ENCODE peak calls at places on chromosomes 6 and 20, in eight cellular contexts. One of them, this sample, is unnamed.
A peak's percentile ranks its signal among the peaks of the same experiment; 100 is the strongest.

GRCh38 chr6:119501798-119502483 is 152.4 kb upstream of the MAN1A1 start:
- DNase-seq in foreskin fibroblast: no peak
- DNase-seq in heart left ventricle: no peak
- DNase-seq in progenitor cell of endocrine pancreas: no peak
- DNase-seq in RWPE1: no peak
- DNase-seq in GM10248: no peak
- DNase-seq in brain microvascular endothelial cell: no peak
- DNase-seq in upper lobe of right lung: no peak
- DNase-seq in this sample: no peak

GRCh38 chr6:135266675-135267074 is 85.6 kb downstream of the MYB start:
- DNase-seq in foreskin fibroblast: no peak
- DNase-seq in heart left ventricle: no peak
- DNase-seq in progenitor cell of endocrine pancreas: no peak
- DNase-seq in RWPE1: no peak
- DNase-seq in GM10248: no peak
- DNase-seq in brain microvascular endothelial cell: no peak
- DNase-seq in upper lobe of right lung: no peak
- DNase-seq in this sample: no peak

GRCh38 chr6:69422474-69422873 is 374.3 kb downstream of the LMBRD1 start:
- DNase-seq in foreskin fibroblast: no peak
- DNase-seq in heart left ventricle: no peak
- DNase-seq in progenitor cell of endocrine pancreas: no peak
- DNase-seq in RWPE1: no peak
- DNase-seq in GM10248: no peak
- DNase-seq in brain microvascular endothelial cell: no peak
- DNase-seq in upper lobe of right lung: no peak
- DNase-seq in this sample: no peak

GRCh38 chr6:137266032-137266586 is 46.9 kb upstream of the IFNGR1 start:
- DNase-seq in foreskin fibroblast: no peak
- DNase-seq in heart left ventricle: no peak
- DNase-seq in progenitor cell of endocrine pancreas: no peak
- DNase-seq in RWPE1: no peak
- DNase-seq in GM10248: no peak
- DNase-seq in brain microvascular endothelial cell: no peak
- DNase-seq in upper lobe of right lung: no peak
- DNase-seq in this sample: no peak

GRCh38 chr6:501891-502601 is 110.5 kb downstream of the IRF4 start:
- DNase-seq in foreskin fibroblast: no peak
- DNase-seq in heart left ventricle: no peak
- DNase-seq in progenitor cell of endocrine pancreas: no peak
- DNase-seq in RWPE1: no peak
- DNase-seq in GM10248: peak; percentile 62
- DNase-seq in brain microvascular endothelial cell: no peak
- DNase-seq in upper lobe of right lung: no peak
- DNase-seq in this sample: no peak

GRCh38 chr6:29762051-29762450 is 38.8 kb downstream of the HLA-F start:
- DNase-seq in foreskin fibroblast: peak; percentile 12
- DNase-seq in heart left ventricle: no peak
- DNase-seq in progenitor cell of endocrine pancreas: no peak
- DNase-seq in RWPE1: no peak
- DNase-seq in GM10248: no peak
- DNase-seq in brain microvascular endothelial cell: no peak
- DNase-seq in upper lobe of right lung: no peak
- DNase-seq in this sample: no peak

GRCh38 chr6:15818491-15818890 is 155.7 kb upstream of the DTNBP1 start:
- DNase-seq in foreskin fibroblast: no peak
- DNase-seq in heart left ventricle: no peak
- DNase-seq in progenitor cell of endocrine pancreas: no peak
- DNase-seq in RWPE1: no peak
- DNase-seq in GM10248: no peak
- DNase-seq in brain microvascular endothelial cell: no peak
- DNase-seq in upper lobe of right lung: no peak
- DNase-seq in this sample: no peak

GRCh38 chr6:150025201-150025917 is at the start of gene RAET1L:
- DNase-seq in foreskin fibroblast: peak; percentile 75
- DNase-seq in heart left ventricle: no peak
- DNase-seq in progenitor cell of endocrine pancreas: no peak
- DNase-seq in RWPE1: peak; percentile 91
- DNase-seq in GM10248: no peak
- DNase-seq in brain microvascular endothelial cell: peak; percentile 24
- DNase-seq in upper lobe of right lung: no peak
- DNase-seq in this sample: no peak

GRCh38 chr20:12110711-12111110 is 193.0 kb downstream of the BTBD3 start:
- DNase-seq in foreskin fibroblast: no peak
- DNase-seq in heart left ventricle: no peak
- DNase-seq in progenitor cell of endocrine pancreas: no peak
- DNase-seq in RWPE1: no peak
- DNase-seq in GM10248: no peak
- DNase-seq in brain microvascular endothelial cell: no peak
- DNase-seq in upper lobe of right lung: no peak
- DNase-seq in this sample: no peak

GRCh38 chr6:12605888-12606345 is 110.7 kb upstream of the PHACTR1 start:
- DNase-seq in foreskin fibroblast: peak; percentile 84
- DNase-seq in heart left ventricle: peak; percentile 37
- DNase-seq in progenitor cell of endocrine pancreas: peak; percentile 28
- DNase-seq in RWPE1: peak; percentile 60
- DNase-seq in GM10248: no peak
- DNase-seq in brain microvascular endothelial cell: peak; percentile 63
- DNase-seq in upper lobe of right lung: no peak
- DNase-seq in this sample: no peak

GRCh38 chr6:86657192-86657591 is 280.1 kb upstream of the HTR1E start:
- DNase-seq in foreskin fibroblast: no peak
- DNase-seq in heart left ventricle: no peak
- DNase-seq in progenitor cell of endocrine pancreas: no peak
- DNase-seq in RWPE1: no peak
- DNase-seq in GM10248: no peak
- DNase-seq in brain microvascular endothelial cell: no peak
- DNase-seq in upper lobe of right lung: no peak
- DNase-seq in this sample: no peak

GRCh38 chr6:11096109-11096508 is 2.5 kb downstream of the SMIM13 start:
- DNase-seq in foreskin fibroblast: peak; percentile 81
- DNase-seq in heart left ventricle: no peak
- DNase-seq in progenitor cell of endocrine pancreas: no peak
- DNase-seq in RWPE1: peak; percentile 63
- DNase-seq in GM10248: no peak
- DNase-seq in brain microvascular endothelial cell: peak; percentile 72
- DNase-seq in upper lobe of right lung: no peak
- DNase-seq in this sample: no peak

GRCh38 chr6:37693546-37694250 is 4.0 kb downstream of the MDGA1 start:
- DNase-seq in foreskin fibroblast: no peak
- DNase-seq in heart left ventricle: no peak
- DNase-seq in progenitor cell of endocrine pancreas: no peak
- DNase-seq in RWPE1: no peak
- DNase-seq in GM10248: no peak
- DNase-seq in brain microvascular endothelial cell: no peak
- DNase-seq in upper lobe of right lung: no peak
- DNase-seq in this sample: no peak
- TF ChIP-seq CTCF in foreskin fibroblast: no peak
- TF ChIP-seq CTCF in heart left ventricle: no peak
- TF ChIP-seq CTCF in progenitor cell of endocrine pancreas: no peak
- TF ChIP-seq CTCF in RWPE1: no peak
- TF ChIP-seq CTCF in GM10248: no peak
- TF ChIP-seq CTCF in brain microvascular endothelial cell: no peak
- TF ChIP-seq CTCF in upper lobe of right lung: no peak
- TF ChIP-seq CTCF in this sample: no peak

DNA sequence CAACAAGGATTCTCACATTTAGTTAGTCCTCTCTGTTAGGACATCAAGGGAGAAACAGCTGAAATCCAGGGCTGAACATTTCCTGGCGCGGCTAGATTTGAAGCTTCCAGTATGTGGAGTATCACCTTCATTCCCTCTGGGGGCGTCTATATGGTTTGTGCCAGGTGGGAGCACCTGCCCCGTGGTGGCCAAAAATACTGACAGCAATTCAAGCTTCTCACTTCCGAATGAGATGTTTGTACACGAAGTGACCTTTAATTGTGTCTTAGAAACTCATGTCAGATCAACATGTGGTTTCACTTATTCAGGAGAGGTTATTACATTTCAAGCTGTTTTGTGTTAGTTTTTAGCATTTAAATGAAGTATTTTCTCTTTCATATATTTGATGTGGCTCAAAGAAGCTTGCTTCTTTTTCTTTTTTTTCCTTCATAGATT is 67.3 kb upstream of the ZNF217 start:
- DNase-seq in foreskin fibroblast: peak; percentile 63
- DNase-seq in heart left ventricle: no peak
- DNase-seq in progenitor cell of endocrine pancreas: no peak
- DNase-seq in RWPE1: no peak
- DNase-seq in GM10248: peak; percentile 38
- DNase-seq in brain microvascular endothelial cell: no peak
- DNase-seq in upper lobe of right lung: no peak
- DNase-seq in this sample: no peak
- TF ChIP-seq CTCF in foreskin fibroblast: no peak
- TF ChIP-seq CTCF in heart left ventricle: no peak
- TF ChIP-seq CTCF in progenitor cell of endocrine pancreas: no peak
- TF ChIP-seq CTCF in RWPE1: no peak
- TF ChIP-seq CTCF in GM10248: no peak
- TF ChIP-seq CTCF in brain microvascular endothelial cell: no peak
- TF ChIP-seq CTCF in upper lobe of right lung: no peak
- TF ChIP-seq CTCF in this sample: no peak

DNA sequence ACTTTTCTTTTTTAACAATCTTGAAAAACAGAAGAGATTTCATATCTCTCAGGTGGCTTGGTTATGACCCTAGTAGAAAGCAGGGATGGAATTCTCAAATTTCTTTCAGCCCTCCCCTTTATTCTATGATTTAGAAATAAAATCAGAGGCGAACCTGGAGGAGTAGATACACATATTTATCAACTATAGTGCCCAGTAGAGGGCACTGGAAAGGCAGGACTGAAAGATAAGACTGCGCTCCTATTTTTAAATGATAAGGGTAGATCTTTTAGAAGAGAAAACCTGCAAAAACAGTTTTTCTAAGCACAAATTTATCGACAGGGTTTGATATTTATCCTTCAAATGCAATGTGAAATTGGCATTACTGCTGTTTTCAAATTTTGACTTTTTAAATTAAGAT is 1296.6 kb downstream of the EPHA7 start:
- DNase-seq in foreskin fibroblast: no peak
- DNase-seq in heart left ventricle: no peak
- DNase-seq in progenitor cell of endocrine pancreas: no peak
- DNase-seq in RWPE1: no peak
- DNase-seq in GM10248: no peak
- DNase-seq in brain microvascular endothelial cell: no peak
- DNase-seq in upper lobe of right lung: no peak
- DNase-seq in this sample: no peak
- TF ChIP-seq CTCF in foreskin fibroblast: no peak
- TF ChIP-seq CTCF in heart left ventricle: peak; percentile 50
- TF ChIP-seq CTCF in progenitor cell of endocrine pancreas: peak; percentile 53
- TF ChIP-seq CTCF in RWPE1: no peak
- TF ChIP-seq CTCF in GM10248: peak; percentile 13
- TF ChIP-seq CTCF in brain microvascular endothelial cell: peak; percentile 31
- TF ChIP-seq CTCF in upper lobe of right lung: peak; percentile 27
- TF ChIP-seq CTCF in this sample: peak; percentile 78

DNA sequence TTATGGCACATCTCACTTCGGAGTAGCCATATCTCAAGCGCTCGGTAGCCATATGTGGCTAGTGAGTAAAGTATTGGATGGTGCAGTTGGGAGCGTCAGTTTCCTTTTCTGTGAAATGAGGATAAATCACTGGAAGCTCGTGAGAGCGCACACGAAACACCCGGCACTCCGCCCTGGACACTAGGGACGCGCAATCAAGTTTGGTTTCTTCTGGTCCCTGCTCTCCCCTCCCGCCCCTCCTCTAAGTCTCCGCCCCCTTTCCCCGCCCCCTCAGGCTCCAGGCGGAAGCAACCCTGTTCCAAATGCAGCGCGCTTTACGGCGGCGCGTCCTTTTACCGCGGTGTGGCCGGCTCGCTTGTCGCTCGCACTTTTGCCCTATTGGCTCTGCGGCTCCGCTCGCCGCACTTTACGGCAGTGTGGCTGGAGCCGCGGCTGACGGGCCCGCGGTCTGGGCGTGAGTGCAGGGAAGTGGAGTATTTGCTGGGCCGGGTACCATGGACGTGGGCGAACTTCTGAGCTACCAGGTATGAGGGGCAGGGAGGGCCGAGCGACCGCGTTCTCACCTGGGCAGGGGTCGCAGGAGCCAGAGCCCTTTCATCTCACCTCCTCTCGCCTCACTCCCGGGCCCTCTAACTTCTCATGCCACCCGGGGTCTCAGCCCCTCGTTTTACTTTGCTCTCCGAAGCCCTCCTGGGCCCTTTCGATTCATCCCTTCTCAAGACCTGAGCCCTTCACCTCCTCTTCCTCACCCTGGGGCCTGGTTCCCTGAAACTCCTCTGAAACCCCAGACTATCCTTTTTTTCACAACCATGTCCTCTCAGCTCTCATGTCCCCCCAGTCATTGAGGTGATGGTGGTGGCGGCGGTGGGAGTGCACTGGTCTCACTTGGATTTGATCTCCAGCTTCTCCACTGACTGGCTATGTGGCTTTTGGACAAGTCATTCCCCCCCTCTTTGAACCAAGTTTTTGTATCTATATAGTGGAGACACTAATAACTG is at the start of gene CTNNBL1:
- DNase-seq in foreskin fibroblast: peak; percentile 99
- DNase-seq in heart left ventricle: peak; percentile 98
- DNase-seq in progenitor cell of endocrine pancreas: peak; percentile 94
- DNase-seq in RWPE1: peak; percentile 99
- DNase-seq in GM10248: peak; percentile 93
- DNase-seq in brain microvascular endothelial cell: peak; percentile 97
- DNase-seq in upper lobe of right lung: peak; percentile 99
- DNase-seq in this sample: peak; percentile 98
- TF ChIP-seq CTCF in foreskin fibroblast: no peak
- TF ChIP-seq CTCF in heart left ventricle: peak; percentile 25
- TF ChIP-seq CTCF in progenitor cell of endocrine pancreas: no peak
- TF ChIP-seq CTCF in RWPE1: no peak
- TF ChIP-seq CTCF in GM10248: no peak
- TF ChIP-seq CTCF in brain microvascular endothelial cell: no peak
- TF ChIP-seq CTCF in upper lobe of right lung: peak; percentile 13
- TF ChIP-seq CTCF in this sample: no peak

GRCh38 chr20:37903317-37904007 is 535 bp downstream of the VSTM2L start:
- DNase-seq in foreskin fibroblast: no peak
- DNase-seq in heart left ventricle: no peak
- DNase-seq in progenitor cell of endocrine pancreas: no peak
- DNase-seq in RWPE1: no peak
- DNase-seq in GM10248: peak; percentile 36
- DNase-seq in brain microvascular endothelial cell: no peak
- DNase-seq in upper lobe of right lung: no peak
- DNase-seq in this sample: no peak
- TF ChIP-seq CTCF in foreskin fibroblast: no peak
- TF ChIP-seq CTCF in heart left ventricle: peak; percentile 30
- TF ChIP-seq CTCF in progenitor cell of endocrine pancreas: peak; percentile 46
- TF ChIP-seq CTCF in RWPE1: no peak
- TF ChIP-seq CTCF in GM10248: peak; percentile 20
- TF ChIP-seq CTCF in brain microvascular endothelial cell: peak; percentile 17
- TF ChIP-seq CTCF in upper lobe of right lung: peak; percentile 38
- TF ChIP-seq CTCF in this sample: peak; percentile 75

DNA sequence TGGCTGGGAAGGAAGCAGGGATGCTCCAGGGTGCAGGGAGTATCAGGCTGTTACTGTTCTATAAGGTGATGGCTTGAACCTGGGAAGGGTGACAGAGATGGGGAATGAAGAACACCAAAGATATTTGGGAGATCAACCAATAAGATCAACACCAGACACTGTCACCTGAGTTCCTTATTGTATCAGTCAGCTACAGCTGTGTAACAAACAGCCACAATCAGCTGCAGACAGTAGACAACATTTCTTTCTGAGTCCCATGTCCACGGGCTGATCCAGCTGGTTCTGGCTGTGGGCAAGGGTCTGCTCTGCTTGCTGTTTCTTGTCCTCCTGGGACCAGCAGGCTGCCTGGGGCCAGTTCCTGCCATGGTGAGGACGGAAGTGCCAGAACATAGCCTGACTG is 31.3 kb upstream of the SLCO4A1 start:
- DNase-seq in foreskin fibroblast: no peak
- DNase-seq in heart left ventricle: no peak
- DNase-seq in progenitor cell of endocrine pancreas: no peak
- DNase-seq in RWPE1: no peak
- DNase-seq in GM10248: no peak
- DNase-seq in brain microvascular endothelial cell: no peak
- DNase-seq in upper lobe of right lung: no peak
- DNase-seq in this sample: no peak
- TF ChIP-seq CTCF in foreskin fibroblast: no peak
- TF ChIP-seq CTCF in heart left ventricle: no peak
- TF ChIP-seq CTCF in progenitor cell of endocrine pancreas: no peak
- TF ChIP-seq CTCF in RWPE1: no peak
- TF ChIP-seq CTCF in GM10248: no peak
- TF ChIP-seq CTCF in brain microvascular endothelial cell: no peak
- TF ChIP-seq CTCF in upper lobe of right lung: no peak
- TF ChIP-seq CTCF in this sample: no peak

This sample was measured in chondrocyte.